ENCODE peak calls at places on chromosomes 2 and 18, in seven cellular contexts. F is dorsolateral prefrontal cortex, N is choroid plexus epithelial cell, U is HCT116, D is OCI-LY7, L is fibroblast of mammary gland, O is heart right ventricle. S is an unnamed sample.

GRCh38 chr18:72995558-72995957 is 127.8 kb upstream of the NETO1 start:
- DNase-seq in F (no peak), N (no peak), U (no peak), D (no peak), L (no peak), O (no peak), S (no peak)

GRCh38 chr18:36187826-36188721 is 777 bp downstream of the MOCOS start:
- DNase-seq in F (no peak), N (no peak), U (peak), D (no peak), L (peak), O (peak), S (no peak)

GRCh38 chr2:13227543-13227942 is 510.8 kb downstream of the TRIB2 start:
- DNase-seq in F (no peak), N (no peak), U (no peak), D (no peak), L (no peak), O (no peak), S (no peak)

GRCh38 chr2:168343586-168343985 is 96.2 kb upstream of the STK39 start:
- DNase-seq in F (no peak), N (peak), U (no peak), D (no peak), L (peak), O (no peak), S (no peak)

GRCh38 chr18:46163941-46164499 is 59.8 kb downstream of the HAUS1 start:
- DNase-seq in F (no peak), N (no peak), U (no peak), D (no peak), L (no peak), O (no peak), S (no peak)

GRCh38 chr2:108226570-108226969 is 13.2 kb upstream of the SULT1C3 start:
- DNase-seq in F (no peak), N (no peak), U (no peak), D (no peak), L (no peak), O (no peak), S (no peak)

GRCh38 chr2:197705912-197706838 is 1.0 kb downstream of the MARS2 start:
- DNase-seq in F (no peak), N (no peak), U (no peak), D (peak), L (peak), O (peak), S (no peak)

GRCh38 chr2:233446616-233447305 is 92.5 kb downstream of the DGKD start:
- DNase-seq in F (peak), N (no peak), U (no peak), D (no peak), L (no peak), O (no peak), S (no peak)

GRCh38 chr18:66575263-66575662 is 28.6 kb downstream of the CDH19 start:
- DNase-seq in F (no peak), N (no peak), U (no peak), D (no peak), L (no peak), O (no peak), S (no peak)

GRCh38 chr2:164911832-164912231 is 43.5 kb downstream of the SLC38A11 start:
- DNase-seq in F (no peak), N (no peak), U (no peak), D (no peak), L (no peak), O (no peak), S (no peak)

GRCh38 chr18:9787716-9788115 is 79.6 kb downstream of the RAB31 start:
- DNase-seq in F (no peak), N (peak), U (no peak), D (no peak), L (peak), O (no peak), S (peak)

GRCh38 chr2:10414591-10414990 is 33.5 kb downstream of the ODC1 start:
- DNase-seq in F (no peak), N (no peak), U (no peak), D (no peak), L (no peak), O (no peak), S (no peak)

GRCh38 chr18:6414118-6414722 is 491 bp downstream of the L3MBTL4 start:
- DNase-seq in F (peak), N (peak), U (no peak), D (no peak), L (no peak), O (peak), S (no peak)

GRCh38 chr18:49189772-49190171 is 239.0 kb upstream of the SMAD7 start:
- DNase-seq in F (no peak), N (peak), U (no peak), D (no peak), L (no peak), O (no peak), S (no peak)

GRCh38 chr2:239726091-239726591 is 299.0 kb downstream of the NDUFA10 start:
- DNase-seq in F (peak), N (no peak), U (no peak), D (no peak), L (no peak), O (no peak), S (no peak)

GRCh38 chr18:48938827-48939367 is 11.9 kb downstream of the SMAD7 start:
- DNase-seq in F (no peak), N (no peak), U (no peak), D (no peak), L (no peak), O (no peak), S (no peak)

GRCh38 chr2:121755237-121756111 is at the start of gene TSN:
- DNase-seq in F (peak), N (peak), U (peak), D (peak), L (peak), O (peak), S (peak)

GRCh38 chr2:186884585-186884984 is 35.6 kb upstream of the ZSWIM2 start:
- DNase-seq in F (no peak), N (no peak), U (no peak), D (no peak), L (no peak), O (no peak), S (no peak)

GRCh38 chr2:71121479-71121878 is 8.6 kb downstream of the MCEE start:
- DNase-seq in F (no peak), N (no peak), U (no peak), D (no peak), L (no peak), O (no peak), S (no peak)

GRCh38 chr2:223069988-223070387 is 18.0 kb downstream of the KCNE4 start:
- DNase-seq in F (no peak), N (no peak), U (no peak), D (no peak), L (no peak), O (no peak), S (no peak)

GRCh38 chr2:42156756-42157155 is 12.4 kb upstream of the EML4 start:
- DNase-seq in F (no peak), N (peak), U (no peak), D (no peak), L (no peak), O (no peak), S (no peak)

GRCh38 chr2:121130301-121130850 is 154.6 kb downstream of the TFCP2L1 start:
- DNase-seq in F (no peak), N (no peak), U (no peak), D (no peak), L (no peak), O (no peak), S (no peak)

GRCh38 chr18:79064228-79064627 is 5.0 kb upstream of the ATP9B start:
- DNase-seq in F (no peak), N (no peak), U (no peak), D (no peak), L (no peak), O (no peak), S (no peak)

GRCh38 chr18:58649966-58650816 is 21.1 kb upstream of the MALT1 start:
- DNase-seq in F (no peak), N (peak), U (no peak), D (no peak), L (no peak), O (no peak), S (no peak)

GRCh38 chr2:45368792-45369191 is 242.3 kb downstream of the SRBD1 start:
- DNase-seq in F (no peak), N (no peak), U (no peak), D (no peak), L (no peak), O (no peak), S (no peak)

GRCh38 chr18:50651334-50651733 is 91.4 kb downstream of the MAPK4 start:
- DNase-seq in F (no peak), N (peak), U (no peak), D (no peak), L (no peak), O (no peak), S (no peak)

GRCh38 chr2:102033028-102033749 is 41.4 kb downstream of the IL1R2 start:
- DNase-seq in F (no peak), N (peak), U (no peak), D (no peak), L (peak), O (peak), S (no peak)

GRCh38 chr2:236578411-236578846 is 8.8 kb downstream of the ACKR3 start:
- DNase-seq in F (no peak), N (no peak), U (no peak), D (no peak), L (no peak), O (no peak), S (no peak)

GRCh38 chr2:237533668-237534138 is 32.7 kb upstream of the PRLH start:
- DNase-seq in F (no peak), N (no peak), U (no peak), D (peak), L (peak), O (no peak), S (no peak)

GRCh38 chr2:85455552-85456090 is 37.1 kb downstream of the SH2D6 start:
- DNase-seq in F (no peak), N (no peak), U (no peak), D (no peak), L (no peak), O (no peak), S (no peak)

GRCh38 chr2:217785544-217786045 is 217.2 kb downstream of the TNS1 start:
- DNase-seq in F (no peak), N (peak), U (peak), D (peak), L (peak), O (peak), S (no peak)

GRCh38 chr2:196639180-196640030 is at the start of gene CCDC150:
- DNase-seq in F (peak), N (peak), U (peak), D (peak), L (peak), O (peak), S (peak)

GRCh38 chr2:113010088-113010487 is 4.8 kb downstream of the IL36A start:
- DNase-seq in F (no peak), N (no peak), U (no peak), D (no peak), L (no peak), O (no peak), S (no peak)

DNA sequence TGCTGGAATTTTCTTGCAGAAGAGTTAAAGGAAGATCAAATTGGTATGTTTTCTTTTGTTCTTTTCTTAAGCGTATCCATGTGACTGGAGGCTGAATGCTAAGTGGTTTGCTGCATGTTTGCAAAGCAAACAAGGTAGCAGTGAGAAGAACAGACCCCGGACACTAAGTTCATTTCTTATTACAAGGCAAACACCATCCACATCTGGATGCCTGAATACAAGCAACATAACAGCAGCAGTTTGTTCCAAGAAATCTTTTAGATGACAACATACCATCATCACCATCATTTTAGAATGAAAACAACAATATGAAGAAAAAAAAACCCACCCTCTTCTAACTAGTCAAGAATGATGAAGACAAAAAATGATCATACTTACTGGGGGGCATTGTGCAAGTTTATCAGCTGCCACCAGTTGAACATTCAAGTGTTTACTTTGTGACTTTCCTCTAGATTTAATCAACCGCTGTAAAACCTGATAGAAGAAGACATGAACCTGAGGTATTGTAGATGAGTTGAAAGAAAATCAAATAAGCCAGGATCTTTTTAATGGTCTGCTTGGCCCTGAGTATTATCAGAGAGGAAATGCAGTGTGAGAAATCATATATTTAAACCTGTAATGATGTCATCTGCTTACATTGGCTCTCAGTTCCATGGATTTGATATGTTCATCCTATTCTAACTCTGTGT is 25.0 kb upstream of the ARL5A start:
- DNase-seq in F (no peak), N (no peak), U (no peak), D (no peak), L (no peak), O (no peak), S (no peak)
- H3K4me3 ChIP-seq in F (no peak), N (no peak), U (no peak), D (no peak), L (no peak), O (no peak), S (no peak)

GRCh38 chr18:23341383-23341782 is 111.7 kb upstream of the RIOK3 start:
- DNase-seq in F (no peak), N (no peak), U (no peak), D (no peak), L (peak), O (no peak), S (no peak)

GRCh38 chr18:23336072-23336471 is 117.0 kb upstream of the RIOK3 start:
- DNase-seq in F (no peak), N (no peak), U (no peak), D (no peak), L (peak), O (no peak), S (no peak)

GRCh38 chr18:23334569-23334968 is 118.5 kb upstream of the RIOK3 start:
- DNase-seq in F (no peak), N (no peak), U (no peak), D (no peak), L (no peak), O (no peak), S (no peak)

GRCh38 chr18:23340661-23341060 is 112.4 kb upstream of the RIOK3 start:
- DNase-seq in F (no peak), N (peak), U (no peak), D (no peak), L (peak), O (peak), S (no peak)

GRCh38 chr18:23337599-23338444 is 115.3 kb upstream of the RIOK3 start:
- DNase-seq in F (no peak), N (peak), U (peak), D (no peak), L (peak), O (no peak), S (peak)
- TF ChIP-seq CTCF in F (peak), N (no peak), U (no peak), D (no peak), L (no peak), O (no peak), S (no peak)

GRCh38 chr2:201232125-201232815 is 28.1 kb upstream of the CASP8 start:
- DNase-seq in F (no peak), N (peak), U (peak), D (peak), L (peak), O (peak), S (peak)
- H3K4me3 ChIP-seq in F (no peak), N (peak), U (peak), D (peak), L (peak), O (peak), S (no peak)

GRCh38 chr18:34709104-34709503 is 994 bp upstream of the DTNA start:
- DNase-seq in F (no peak), N (peak), U (no peak), D (no peak), L (peak), O (no peak), S (no peak)
- TF ChIP-seq CTCF in F (no peak), N (no peak), U (no peak), D (no peak), L (no peak), O (no peak), S (no peak)

GRCh38 chr18:32735781-32736180 is 37.0 kb downstream of the KLHL14 start:
- DNase-seq in F (no peak), N (peak), U (no peak), D (no peak), L (peak), O (no peak), S (peak)

GRCh38 chr18:32730620-32731021 is 42.2 kb downstream of the KLHL14 start:
- DNase-seq in F (no peak), N (peak), U (no peak), D (peak), L (peak), O (no peak), S (no peak)

GRCh38 chr18:32734442-32734841 is 38.4 kb downstream of the KLHL14 start:
- DNase-seq in F (no peak), N (no peak), U (no peak), D (no peak), L (no peak), O (no peak), S (no peak)

GRCh38 chr18:32732165-32732564 is 40.7 kb downstream of the KLHL14 start:
- DNase-seq in F (no peak), N (no peak), U (no peak), D (no peak), L (no peak), O (no peak), S (no peak)

GRCh38 chr18:32730068-32730467 is 42.8 kb downstream of the KLHL14 start:
- DNase-seq in F (no peak), N (no peak), U (no peak), D (no peak), L (no peak), O (no peak), S (no peak)
- H3K4me3 ChIP-seq in F (peak), N (peak), U (no peak), D (peak), L (peak), O (peak), S (peak)

DNA sequence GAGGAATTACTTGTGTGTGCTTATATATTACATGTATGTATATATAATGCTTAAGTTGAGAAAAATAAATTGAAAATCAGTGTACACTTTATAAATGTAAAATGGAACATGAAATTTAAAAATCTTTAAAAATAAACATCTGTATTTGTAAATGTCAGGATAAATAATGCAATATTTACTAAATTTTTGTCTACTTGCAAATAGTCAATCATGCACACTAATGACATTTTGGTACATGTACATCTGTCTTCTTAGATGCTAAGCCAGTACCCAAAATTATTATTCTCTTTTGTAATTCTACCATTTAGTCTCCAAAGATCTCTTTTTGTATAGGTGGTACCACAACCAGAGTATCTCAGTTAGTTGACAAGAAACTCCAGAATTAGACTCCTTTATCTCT is 96.4 kb upstream of the SCN1A start:
- DNase-seq in F (no peak), N (no peak), U (no peak), D (no peak), L (no peak), O (no peak), S (no peak)
- TF ChIP-seq CTCF in F (no peak), N (no peak), U (no peak), D (no peak), L (no peak), O (no peak), S (no peak)

GRCh38 chr2:56333812-56334485 is 150.2 kb downstream of the CCDC85A start:
- DNase-seq in F (no peak), N (no peak), U (no peak), D (no peak), L (no peak), O (no peak), S (no peak)
- H3K4me3 ChIP-seq in F (no peak), N (no peak), U (no peak), D (no peak), L (no peak), O (no peak), S (no peak)

GRCh38 chr2:214737188-214737587 is 72.3 kb downstream of the BARD1 start:
- DNase-seq in F (no peak), N (no peak), U (no peak), D (no peak), L (no peak), O (no peak), S (no peak)
- TF ChIP-seq CTCF in F (no peak), N (no peak), U (no peak), D (no peak), L (no peak), O (no peak), S (no peak)

GRCh38 chr2:6213056-6213780 is 521.0 kb downstream of the SOX11 start:
- DNase-seq in F (no peak), N (no peak), U (no peak), D (no peak), L (no peak), O (no peak), S (no peak)

GRCh38 chr2:6215053-6215452 is 522.9 kb downstream of the SOX11 start:
- DNase-seq in F (no peak), N (no peak), U (no peak), D (no peak), L (no peak), O (no peak), S (no peak)

GRCh38 chr2:6216234-6216633 is 524.0 kb downstream of the SOX11 start:
- DNase-seq in F (no peak), N (no peak), U (no peak), D (no peak), L (no peak), O (no peak), S (no peak)

GRCh38 chr2:6214471-6214870 is 522.3 kb downstream of the SOX11 start:
- DNase-seq in F (no peak), N (no peak), U (no peak), D (peak), L (no peak), O (no peak), S (no peak)

DNA sequence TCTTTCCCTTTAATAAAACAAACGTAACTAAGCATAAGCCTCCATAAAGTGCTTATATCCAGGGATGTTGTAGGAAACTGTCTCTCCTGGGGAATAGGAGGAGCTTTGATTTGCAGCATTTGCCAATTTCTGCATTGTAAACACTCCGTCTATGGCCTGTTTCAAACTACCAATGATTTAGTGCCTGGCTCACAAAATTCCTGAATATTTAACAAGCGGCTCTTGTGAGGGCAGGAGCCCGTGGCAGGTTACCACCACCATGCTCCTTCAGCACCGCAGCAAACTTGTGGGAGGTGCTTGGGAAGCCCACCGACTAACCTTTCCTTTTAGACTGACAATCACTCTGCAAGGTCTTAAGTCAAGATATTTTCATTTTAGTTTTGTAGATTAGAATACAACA is 520.3 kb downstream of the SOX11 start:
- DNase-seq in F (no peak), N (no peak), U (no peak), D (no peak), L (no peak), O (no peak), S (no peak)
- H3K4me3 ChIP-seq in F (no peak), N (no peak), U (no peak), D (no peak), L (no peak), O (no peak), S (no peak)